ENCODE peak calls at places on chromosome 1, in eight cellular contexts. K is colonic mucosa, Z is NB4, F is pancreas, N is heart left ventricle, R is fibroblast of villous mesenchyme, X is lower lobe of right lung, Y is IMR-90. D is an unnamed sample.

GRCh38 chr1:175369696-175370095 is 177.1 kb upstream of the KIAA0040 start:
- DNase-seq in K (no peak), Z (no peak), F (no peak), N (no peak), R (no peak), X (no peak), Y (no peak), D (no peak)

GRCh38 chr1:183477986-183478781 is 5.9 kb downstream of the SMG7 start:
- DNase-seq in K (no peak), Z (no peak), F (no peak), N (no peak), R (no peak), X (no peak), Y (no peak), D (no peak)

GRCh38 chr1:90607736-90608135 is 109.4 kb downstream of the BARHL2 start:
- DNase-seq in K (no peak), Z (no peak), F (no peak), N (no peak), R (no peak), X (no peak), Y (no peak), D (no peak)

GRCh38 chr1:29963946-29964345 is 727.6 kb downstream of the PTPRU start:
- DNase-seq in K (no peak), Z (no peak), F (no peak), N (peak; percentile 5), R (no peak), X (no peak), Y (no peak), D (no peak)

GRCh38 chr1:11321656-11322491 is 48.9 kb downstream of the UBIAD1 start:
- DNase-seq in K (no peak), Z (no peak), F (no peak), N (no peak), R (no peak), X (no peak), Y (no peak), D (no peak)

GRCh38 chr1:91912267-91912666 is 26.3 kb upstream of the TGFBR3 start:
- DNase-seq in K (no peak), Z (no peak), F (no peak), N (no peak), R (no peak), X (no peak), Y (no peak), D (no peak)

GRCh38 chr1:31576743-31577455 is 584 bp downstream of the TINAGL1 start:
- DNase-seq in K (peak; percentile 50), Z (no peak), F (no peak), N (no peak), R (no peak), X (no peak), Y (no peak), D (no peak)

GRCh38 chr1:87336623-87337067 is 8.0 kb downstream of the LMO4 start:
- DNase-seq in K (no peak), Z (no peak), F (no peak), N (no peak), R (peak; percentile 59), X (no peak), Y (no peak), D (no peak)

GRCh38 chr1:45508295-45509151 is 8.4 kb downstream of the MMACHC start:
- DNase-seq in K (no peak), Z (peak; percentile 19), F (no peak), N (no peak), R (no peak), X (no peak), Y (no peak), D (peak; percentile 37)

DNA sequence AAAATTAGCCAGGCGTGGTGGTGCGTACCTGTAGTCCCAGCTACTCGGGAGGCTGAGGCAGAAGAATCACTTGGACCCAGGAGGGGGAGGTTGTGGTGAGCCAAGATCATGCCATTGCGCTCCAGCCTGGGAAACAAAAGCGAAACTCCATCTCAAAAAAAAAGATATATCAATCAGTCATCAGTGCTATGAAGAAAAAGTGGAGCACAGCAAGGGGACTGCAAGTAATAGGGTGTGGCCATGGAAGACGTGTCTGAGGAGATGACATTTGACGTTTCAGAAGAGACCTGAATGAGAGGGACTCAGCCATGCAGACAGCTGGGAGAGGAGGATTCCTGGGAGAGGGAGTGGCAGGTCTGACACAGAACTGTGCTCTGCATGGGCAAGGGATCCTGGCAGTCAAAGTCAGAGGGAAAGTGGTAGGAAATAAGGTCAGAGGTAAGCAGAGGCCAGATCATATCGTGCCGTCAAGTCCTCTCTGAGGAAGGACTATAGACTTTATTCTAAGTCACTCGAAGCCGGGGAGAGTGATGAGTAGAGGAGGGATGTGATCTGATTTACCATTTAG is 3.3 kb downstream of the LAX1 start:
- DNase-seq in K (no peak), Z (no peak), F (no peak), N (no peak), R (no peak), X (no peak), Y (no peak), D (no peak)
- TF ChIP-seq CTCF in K (no peak), Z (no peak), F (no peak), N (no peak), R (no peak), X (no peak), Y (no peak), D (no peak)

DNA sequence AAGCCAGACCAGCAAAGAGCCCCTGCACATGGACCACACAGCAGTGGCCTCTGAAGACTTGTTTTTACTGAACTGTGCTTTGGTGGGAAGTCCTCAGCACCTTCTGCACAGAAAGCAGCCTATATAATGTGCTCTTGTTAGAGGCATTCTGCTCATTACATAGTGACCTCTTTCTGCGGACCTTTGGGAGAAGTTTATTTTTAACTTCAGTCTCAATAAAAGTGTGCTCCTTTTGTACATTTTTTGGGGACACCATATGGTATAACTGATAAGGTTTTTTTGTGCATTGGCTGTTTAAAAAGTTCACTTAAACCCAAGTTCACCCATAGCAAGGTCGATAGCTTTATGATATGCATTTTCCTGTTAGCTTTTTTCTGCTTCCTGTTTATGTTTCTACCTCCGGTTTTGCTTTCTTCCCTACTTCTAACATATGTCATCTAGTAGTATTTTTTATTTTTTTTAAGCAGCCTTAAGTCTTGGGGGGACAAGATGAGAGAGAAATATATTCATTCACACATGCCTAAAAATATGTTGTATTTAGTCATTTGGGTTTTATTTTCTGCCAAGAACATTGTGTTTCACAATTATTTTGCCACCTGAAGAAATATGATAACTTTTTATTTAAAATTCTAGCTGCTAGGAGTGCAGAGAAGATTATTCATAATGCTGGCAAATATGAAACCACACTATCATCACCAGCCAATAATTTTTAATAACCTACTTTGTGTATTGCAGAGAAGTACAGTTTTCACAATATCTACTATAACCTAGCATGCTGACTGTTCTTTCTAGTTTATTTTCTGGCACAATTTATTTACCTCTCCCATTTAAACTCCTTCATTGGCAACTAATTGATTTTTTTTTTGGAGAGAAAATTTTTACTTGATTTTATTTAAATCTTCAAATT is 22.9 kb upstream of the SLC19A2 start:
- DNase-seq in K (no peak), Z (peak; percentile 16), F (no peak), N (no peak), R (peak; percentile 8), X (no peak), Y (no peak), D (peak; percentile 35)
- H3K4me3 ChIP-seq in K (no peak overlapping the region), Z (no peak overlapping the region), F (no peak overlapping the region), N (no peak overlapping the region), R (no peak overlapping the region), X (no peak overlapping the region), Y (no peak overlapping the region), D (no peak overlapping the region)

GRCh38 chr1:99640672-99641071 is 5.2 kb upstream of the PALMD start:
- DNase-seq in K (no peak), Z (no peak), F (no peak), N (no peak), R (no peak), X (no peak), Y (no peak), D (no peak)
- TF ChIP-seq CTCF in K (no peak), Z (no peak), F (no peak), N (no peak), R (no peak), X (no peak), Y (no peak), D (no peak)

DNA sequence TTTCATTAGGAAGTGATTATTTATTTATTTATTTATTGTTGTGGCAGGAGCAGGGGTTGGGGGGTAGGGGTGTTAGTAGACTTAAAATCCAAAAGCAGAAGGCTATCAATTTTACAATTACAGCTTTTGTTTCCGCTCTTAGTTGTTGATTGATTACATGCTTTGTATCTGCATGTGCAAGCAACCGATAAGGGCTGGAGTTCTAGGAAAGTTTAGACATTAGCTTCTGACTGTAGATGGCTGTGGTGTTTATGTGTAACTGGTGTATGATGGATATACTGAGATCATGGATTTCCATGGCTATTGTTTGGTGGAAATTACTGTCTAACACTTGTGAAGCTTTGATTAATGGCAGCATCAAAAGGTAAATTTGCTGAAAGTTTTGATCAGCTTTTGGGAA is 2.8 kb downstream of the ST6GALNAC5 start:
- DNase-seq in K (no peak), Z (no peak), F (no peak), N (no peak), R (no peak), X (no peak), Y (no peak), D (no peak)
- H3K4me3 ChIP-seq in K (no peak overlapping the region), Z (no peak overlapping the region), F (no peak overlapping the region), N (no peak overlapping the region), R (no peak overlapping the region), X (no peak overlapping the region), Y (no peak overlapping the region), D (no peak overlapping the region)

DNA sequence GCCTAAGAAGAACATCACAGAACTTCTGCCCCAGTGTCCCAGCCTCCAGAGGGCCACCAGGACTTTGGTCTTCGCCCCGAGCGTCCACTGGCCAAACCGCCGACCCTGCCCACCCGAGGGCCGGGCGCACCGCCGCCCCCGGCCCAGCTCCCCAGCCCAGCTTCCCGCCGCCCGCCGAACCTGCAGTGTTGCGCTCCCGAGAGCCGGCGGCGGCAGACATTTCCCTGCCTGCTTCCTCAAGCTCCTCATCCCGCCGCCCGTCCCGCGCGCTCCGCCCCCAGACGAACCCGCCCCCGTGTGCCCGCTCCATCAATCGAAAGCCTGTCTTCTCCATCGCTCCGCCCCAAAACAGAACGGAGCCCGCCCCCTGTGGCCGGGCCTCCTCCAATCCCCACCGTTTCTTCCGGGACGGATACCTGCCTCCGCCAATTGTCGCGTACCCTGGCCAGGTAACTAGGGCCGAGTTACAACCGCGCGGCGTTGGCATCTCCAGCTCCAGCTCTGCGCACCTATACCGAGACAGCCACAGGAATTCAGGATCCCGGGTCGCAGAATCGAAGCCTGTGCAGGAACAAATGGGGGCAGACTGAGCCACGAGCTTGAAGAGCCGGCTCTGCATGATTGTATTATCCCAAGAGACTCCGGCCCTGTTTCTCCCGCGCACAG is 15.2 kb downstream of the INPP5B start:
- DNase-seq in K (peak; percentile 99), Z (peak; percentile 97), F (peak; percentile 96), N (peak; percentile 96), R (peak; percentile 94), X (peak; percentile 96), Y (peak; percentile 88), D (peak; percentile 96)
- TF ChIP-seq CTCF in K (no peak), Z (no peak), F (no peak), N (no peak), R (no peak), X (peak; percentile 8), Y (no peak), D (no peak)

GRCh38 chr1:202801169-202801568 is 7.1 kb downstream of the KDM5B start:
- DNase-seq in K (no peak), Z (no peak), F (no peak), N (no peak), R (no peak), X (no peak), Y (no peak), D (no peak)
- H3K4me3 ChIP-seq in K (no peak overlapping the region), Z (no peak overlapping the region), F (no peak overlapping the region), N (no peak overlapping the region), R (no peak overlapping the region), X (no peak overlapping the region), Y (no peak overlapping the region), D (no peak overlapping the region)